ENCODE peak calls at places on chromosomes 11 and 22, in five cellular contexts. M, P, F, R and J are unnamed samples.

GRCh38 chr22:44214187-44214586 is 33.5 kb downstream of the PARVG start:
- DNase-seq in F (no peak), R (no peak), P (no peak), M (no peak), J (no peak)

GRCh38 chr11:118003021-118003423 is 16.8 kb downstream of the IL10RA start:
- DNase-seq in M (no peak), P (no peak), R (no peak), F (no peak), J (no peak)

GRCh38 chr11:27926469-27926868 is 181.5 kb downstream of the KIF18A start:
- DNase-seq in P (no peak), M (no peak), R (no peak), F (no peak), J (no peak)

GRCh38 chr22:20213833-20214708 is 54.0 kb downstream of the RTN4R start:
- DNase-seq in R (no peak), F (no peak), P (no peak), M (no peak), J (no peak)

GRCh38 chr11:19607656-19608360 is 104.8 kb upstream of the NAV2 start:
- DNase-seq in F (no peak), M (no peak), P (peak), R (no peak), J (no peak)

GRCh38 chr11:46686886-46687810 is 13.3 kb downstream of the ARHGAP1 start:
- DNase-seq in R (no peak), M (no peak), F (peak), P (peak), J (no peak)

GRCh38 chr11:975824-976223 is 50.2 kb downstream of the AP2A2 start:
- DNase-seq in M (peak), P (peak), R (no peak), F (peak), J (no peak)

GRCh38 chr11:57653162-57653561 is 3.5 kb upstream of the YPEL4 start:
- DNase-seq in P (no peak), R (no peak), M (no peak), F (no peak), J (no peak)

GRCh38 chr11:68665471-68665870 is 18.9 kb upstream of the GAL start:
- DNase-seq in F (no peak), M (no peak), R (no peak), P (no peak), J (no peak)

GRCh38 chr11:762421-763072 is 14.7 kb downstream of the GATD1 start:
- DNase-seq in P (peak), F (no peak), M (peak), R (no peak), J (peak)

GRCh38 chr11:102539567-102539966 is 9.0 kb upstream of the MMP7 start:
- DNase-seq in F (no peak), R (no peak), P (no peak), M (no peak), J (no peak)

GRCh38 chr11:102530558-102530957 is at the start of gene MMP7:
- DNase-seq in M (peak), P (peak), F (no peak), R (no peak), J (peak)

GRCh38 chr11:102528618-102529017 is 1.9 kb downstream of the MMP7 start:
- DNase-seq in R (no peak), P (peak), F (no peak), M (no peak), J (no peak)

GRCh38 chr11:102534261-102534872 is 3.8 kb upstream of the MMP7 start:
- DNase-seq in P (no peak), F (no peak), M (no peak), R (no peak), J (no peak)
- TF ChIP-seq CTCF in P (peak), F (no peak), M (no peak), R (no peak), J (no peak)

GRCh38 chr11:15627560-15627959 is 512.8 kb downstream of the INSC start:
- DNase-seq in R (no peak), M (no peak), P (peak), F (no peak), J (no peak)

GRCh38 chr11:15635501-15635900 is 520.8 kb downstream of the INSC start:
- DNase-seq in M (no peak), R (no peak), F (no peak), P (no peak), J (no peak)

GRCh38 chr11:15624701-15625100 is 510.0 kb downstream of the INSC start:
- DNase-seq in F (no peak), R (no peak), P (no peak), M (no peak), J (no peak)

GRCh38 chr11:15625691-15626090 is 511.0 kb downstream of the INSC start:
- DNase-seq in P (peak), F (no peak), R (no peak), M (no peak), J (no peak)

GRCh38 chr11:15629690-15630321 is 515.1 kb downstream of the INSC start:
- DNase-seq in P (peak), F (no peak), M (peak), R (no peak), J (peak)
- TF ChIP-seq CTCF in P (peak), F (no peak), M (no peak), R (peak), J (no peak)

GRCh38 chr11:73597956-73598718 is at the start of gene FAM168A:
- DNase-seq in F (peak), R (peak), P (peak), M (peak), J (peak)
- TF ChIP-seq CTCF in F (no peak), R (peak), P (peak), M (no peak), J (no peak)

DNA sequence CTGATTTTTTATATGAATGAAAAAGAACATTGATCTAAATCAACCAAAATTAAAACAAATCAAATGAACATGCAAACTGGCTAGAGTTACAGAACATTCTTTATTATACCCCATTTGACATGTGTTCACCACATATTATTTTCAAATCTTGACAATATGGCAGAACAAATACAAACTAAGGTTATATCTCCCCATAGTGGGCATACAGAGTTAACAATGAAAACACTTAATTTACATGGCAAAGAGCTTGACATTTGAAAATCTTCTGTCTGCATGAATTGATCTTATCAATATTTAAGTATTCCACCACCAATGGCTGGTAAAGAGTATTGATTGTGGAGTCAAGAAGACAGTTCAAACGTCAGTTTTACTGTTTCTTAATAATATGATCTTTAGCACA is 197.9 kb upstream of the ANO3 start:
- DNase-seq in P (no peak), R (no peak), M (no peak), F (no peak), J (no peak)
- TF ChIP-seq CTCF in P (no peak), R (no peak), M (no peak), F (no peak), J (no peak)

GRCh38 chr11:30855383-30856006 is 269.3 kb upstream of the MPPED2 start:
- DNase-seq in M (peak), P (peak), R (no peak), F (peak), J (no peak)
- TF ChIP-seq CTCF in M (peak), P (no peak), R (peak), F (no peak), J (no peak)

DNA sequence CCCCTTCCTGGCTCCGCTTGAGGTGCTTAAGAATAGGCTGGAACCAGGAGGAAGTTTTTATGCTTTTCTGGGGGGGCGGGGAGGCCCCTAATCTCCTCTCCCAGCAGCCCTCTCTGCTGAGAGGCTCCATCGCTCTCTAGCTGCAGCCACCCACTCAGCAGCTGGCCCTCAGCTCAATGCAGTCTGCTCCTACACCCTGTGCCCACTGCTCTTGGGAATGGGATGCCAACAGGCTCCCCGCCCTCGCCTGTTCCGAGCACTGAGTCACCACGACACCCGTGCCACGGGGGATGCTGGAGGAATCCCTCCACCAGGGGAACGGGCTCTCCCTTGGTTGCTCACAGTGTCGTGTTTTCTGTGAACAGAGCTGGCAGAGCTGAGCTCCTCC is 23.5 kb upstream of the SUSD2 start:
- DNase-seq in P (no peak), F (no peak), R (no peak), M (no peak), J (no peak)
- TF ChIP-seq CTCF in P (no peak), F (no peak), R (no peak), M (no peak), J (no peak)